ENCODE peak calls at places on chromosome 21, in six cellular contexts. T is activated T-cell treated with anti-CD3 and anti-CD28 coated beads for 4 hours; J is BJ; I is HL-60; Y is NCI-H1417; E is stimulated activated CD4-positive, alpha-beta T cell treated with anti-CD3 and anti-CD28 coated beads, Interleukin-12 subunit alpha, Interleukin-12 subunit beta, amount 100 ng/mL, for 4 hours. A is an unnamed sample.

GRCh38 chr21:41241341-41241740 is 73.4 kb downstream of the BACE2 start:
- DNase-seq in T (no peak), J (no peak), I (no peak), Y (no peak), E (no peak), A (no peak)

GRCh38 chr21:43611598-43612369 is 47.5 kb downstream of the HSF2BP start:
- DNase-seq in T (no peak), J (no peak), I (peak), Y (peak), E (no peak), A (peak)

GRCh38 chr21:36499578-36500471 is 19.9 kb upstream of the CLDN14 start:
- DNase-seq in T (no peak), J (peak), I (no peak), Y (peak), E (no peak), A (peak)

GRCh38 chr21:45049725-45050359 is 24.5 kb upstream of the ADARB1 start:
- DNase-seq in T (no peak), J (no peak), I (no peak), Y (no peak), E (no peak), A (no peak)

GRCh38 chr21:31366825-31367224 is 22.8 kb upstream of the TIAM1 start:
- DNase-seq in T (no peak), J (no peak), I (no peak), Y (no peak), E (no peak), A (no peak)

GRCh38 chr21:25350056-25350455 is 257.2 kb downstream of the MRPL39 start:
- DNase-seq in T (no peak), J (no peak), I (no peak), Y (peak), E (peak), A (no peak)

GRCh38 chr21:46035809-46036695 is 54.5 kb downstream of the COL6A1 start:
- DNase-seq in T (no peak), J (peak), I (no peak), Y (no peak), E (no peak), A (no peak)

GRCh38 chr21:15298306-15298705 is 233.5 kb upstream of the NRIP1 start:
- DNase-seq in T (no peak), J (no peak), I (no peak), Y (no peak), E (no peak), A (no peak)

GRCh38 chr21:36976882-36977651 is 10.6 kb upstream of the HLCS start:
- DNase-seq in T (peak), J (peak), I (no peak), Y (peak), E (no peak), A (peak)

GRCh38 chr21:23394458-23394857 is 2212.8 kb downstream of the MRPL39 start:
- DNase-seq in T (no peak), J (no peak), I (no peak), Y (no peak), E (no peak), A (no peak)

GRCh38 chr21:44867999-44868700 is 5.3 kb downstream of the PTTG1IP start:
- DNase-seq in T (no peak), J (no peak), I (no peak), Y (no peak), E (no peak), A (no peak)

GRCh38 chr21:42799516-42799915 is 79.8 kb downstream of the WDR4 start:
- DNase-seq in T (no peak), J (no peak), I (no peak), Y (no peak), E (no peak), A (no peak)

GRCh38 chr21:38989745-38990423 is 184.2 kb downstream of the ETS2 start:
- DNase-seq in T (no peak), J (peak), I (no peak), Y (peak), E (no peak), A (peak)

GRCh38 chr21:46207920-46208571 is 20.5 kb downstream of the LSS start:
- DNase-seq in T (no peak), J (no peak), I (no peak), Y (no peak), E (no peak), A (no peak)

GRCh38 chr21:40846057-40846456 is 901 bp downstream of the DSCAM start:
- DNase-seq in T (no peak), J (no peak), I (no peak), Y (peak), E (no peak), A (peak)

GRCh38 chr21:44702111-44702972 is 5.4 kb downstream of the KRTAP10-12 start:
- DNase-seq in T (no peak), J (no peak), I (no peak), Y (peak), E (no peak), A (no peak)

GRCh38 chr21:37748351-37748750 is 167.9 kb downstream of the KCNJ6 start:
- DNase-seq in T (no peak), J (no peak), I (no peak), Y (no peak), E (no peak), A (no peak)

GRCh38 chr21:43727571-43728466 is 8.9 kb downstream of the PDXK start:
- DNase-seq in T (no peak), J (no peak), I (peak), Y (no peak), E (no peak), A (no peak)

GRCh38 chr21:36695671-36696389 is 3.1 kb upstream of the SIM2 start:
- DNase-seq in T (no peak), J (no peak), I (no peak), Y (no peak), E (no peak), A (no peak)

GRCh38 chr21:32735524-32735923 is 7.7 kb upstream of the SYNJ1 start:
- DNase-seq in T (no peak), J (no peak), I (no peak), Y (no peak), E (no peak), A (no peak)

GRCh38 chr21:31732891-31733520 is 1.1 kb upstream of the SCAF4 start:
- DNase-seq in T (no peak), J (no peak), I (no peak), Y (no peak), E (no peak), A (no peak)

GRCh38 chr21:32604484-32604883 is 7.7 kb downstream of the CFAP298 start:
- DNase-seq in T (no peak), J (no peak), I (no peak), Y (peak), E (no peak), A (peak)

GRCh38 chr21:14383596-14384210 is 757 bp upstream of the HSPA13 start:
- DNase-seq in T (no peak), J (no peak), I (no peak), Y (no peak), E (no peak), A (no peak)

GRCh38 chr21:42406846-42407245 is 3.1 kb downstream of the UBASH3A start:
- DNase-seq in T (no peak), J (no peak), I (no peak), Y (no peak), E (no peak), A (no peak)

GRCh38 chr21:37532868-37533780 is 166.6 kb downstream of the DYRK1A start:
- DNase-seq in T (no peak), J (no peak), I (no peak), Y (peak), E (no peak), A (no peak)

GRCh38 chr21:32001390-32001789 is 128.6 kb downstream of the HUNK start:
- DNase-seq in T (no peak), J (no peak), I (no peak), Y (peak), E (no peak), A (no peak)

GRCh38 chr21:35265170-35265877 is 216.2 kb upstream of the RUNX1 start:
- DNase-seq in T (no peak), J (no peak), I (no peak), Y (no peak), E (no peak), A (no peak)

GRCh38 chr21:14900058-14900457 is 164.7 kb downstream of the NRIP1 start:
- DNase-seq in T (no peak), J (no peak), I (no peak), Y (no peak), E (no peak), A (no peak)

GRCh38 chr21:44449473-44450363 is 5.6 kb upstream of the LRRC3 start:
- DNase-seq in T (no peak), J (no peak), I (no peak), Y (no peak), E (no peak), A (no peak)

GRCh38 chr21:40324389-40324788 is 457.2 kb downstream of the PCP4 start:
- DNase-seq in T (no peak), J (no peak), I (no peak), Y (no peak), E (no peak), A (no peak)

GRCh38 chr21:29221259-29221744 is 77.4 kb upstream of the BACH1 start:
- DNase-seq in T (no peak), J (no peak), I (no peak), Y (no peak), E (no peak), A (no peak)

GRCh38 chr21:45379901-45380330 is 25.0 kb upstream of the COL18A1 start:
- DNase-seq in T (no peak), J (no peak), I (no peak), Y (no peak), E (no peak), A (no peak)

GRCh38 chr21:44375281-44375651 is 21.8 kb downstream of the TRPM2 start:
- DNase-seq in T (no peak), J (no peak), I (no peak), Y (no peak), E (no peak), A (no peak)

GRCh38 chr21:41142051-41142795 is 25.7 kb upstream of the BACE2 start:
- DNase-seq in T (no peak), J (peak), I (no peak), Y (peak), E (no peak), A (peak)

GRCh38 chr21:37509802-37510393 is 143.3 kb downstream of the DYRK1A start:
- DNase-seq in T (no peak), J (no peak), I (no peak), Y (no peak), E (no peak), A (no peak)

GRCh38 chr21:45281411-45282282 is 6.0 kb downstream of the POFUT2 start:
- DNase-seq in T (no peak), J (no peak), I (no peak), Y (no peak), E (no peak), A (no peak)

GRCh38 chr21:34606051-34606450 is 8.9 kb downstream of the RCAN1 start:
- DNase-seq in T (no peak), J (no peak), I (no peak), Y (no peak), E (no peak), A (no peak)

GRCh38 chr21:14591882-14592281 is 45.8 kb upstream of the SAMSN1 start:
- DNase-seq in T (no peak), J (no peak), I (peak), Y (no peak), E (no peak), A (no peak)

A was measured in NCI-H2081.